ENCODE peak calls at places on chromosomes 2 and 18, in nine cellular contexts. N is hepatic stellate cell, I is T-cell, X is heart left ventricle, V is DMS153, L is NCI-H774, B is tibial artery, U is RPMI8226, W is ovary. D is an unnamed sample.

GRCh38 chr2:135916232-135916631 is 40.0 kb upstream of the MCM6 start:
- DNase-seq in X (no peak), N (no peak), B (no peak), W (no peak), V (no peak), L (peak; percentile 16), U (peak; percentile 35), I (peak; percentile 24), D (peak; percentile 78)

GRCh38 chr2:223725494-223725893 is 111.9 kb downstream of the AP1S3 start:
- DNase-seq in N (peak; percentile 85), V (peak; percentile 79), U (no peak), W (peak; percentile 76), L (peak; percentile 46), B (peak; percentile 90), I (no peak), X (peak; percentile 92), D (no peak)

GRCh38 chr2:227439214-227439613 is 32.7 kb upstream of the AGFG1 start:
- DNase-seq in X (no peak), V (no peak), L (no peak), N (no peak), I (no peak), B (no peak), U (no peak), W (no peak), D (no peak)

GRCh38 chr2:20145497-20146193 is 79.3 kb downstream of the SDC1 start:
- DNase-seq in U (peak; percentile 56), B (no peak), I (no peak), N (no peak), W (no peak), V (no peak), L (no peak), X (no peak), D (no peak)

GRCh38 chr18:68507781-68508180 is 207.1 kb downstream of the TMX3 start:
- DNase-seq in W (no peak), N (no peak), I (no peak), X (no peak), U (no peak), V (no peak), B (no peak), L (no peak), D (no peak)

GRCh38 chr2:203170502-203170901 is 68.3 kb upstream of the CYP20A1 start:
- DNase-seq in V (no peak), X (no peak), N (no peak), L (no peak), I (no peak), U (no peak), B (no peak), W (no peak), D (no peak)

GRCh38 chr2:44441200-44441599 is 79.5 kb downstream of the CAMKMT start:
- DNase-seq in I (no peak), U (no peak), N (no peak), W (no peak), X (no peak), V (no peak), B (no peak), L (no peak), D (no peak)

GRCh38 chr2:159084395-159085370 is 116.2 kb downstream of the TANC1 start:
- DNase-seq in V (no peak), U (no peak), X (no peak), W (peak; percentile 50), I (no peak), B (no peak), N (no peak), L (no peak), D (no peak)

GRCh38 chr18:2851771-2852170 is 5.0 kb downstream of the EMILIN2 start:
- DNase-seq in U (no peak), W (no peak), N (no peak), V (no peak), L (no peak), X (no peak), B (no peak), I (no peak), D (no peak)

GRCh38 chr18:62763101-62763521 is 47.8 kb downstream of the PHLPP1 start:
- DNase-seq in I (no peak), W (no peak), B (no peak), L (no peak), N (no peak), V (no peak), X (no peak), U (peak; percentile 77), D (no peak)

GRCh38 chr2:40210968-40211353 is 240.9 kb downstream of the SLC8A1 start:
- DNase-seq in B (no peak), W (no peak), V (no peak), N (no peak), U (no peak), L (no peak), I (no peak), X (no peak), D (no peak)

GRCh38 chr2:191811807-191812602 is 34.9 kb downstream of the CAVIN2 start:
- DNase-seq in L (peak; percentile 46), V (peak; percentile 64), U (peak; percentile 50), X (peak; percentile 47), W (peak; percentile 63), N (peak; percentile 20), I (peak; percentile 10), B (no peak), D (peak; percentile 76)

GRCh38 chr2:33681333-33681732 is 82.2 kb upstream of the FAM98A start:
- DNase-seq in V (no peak), N (no peak), L (no peak), I (no peak), W (no peak), U (no peak), X (no peak), B (no peak), D (no peak)

GRCh38 chr2:70118798-70119454 is 31.6 kb downstream of the PCBP1 start:
- DNase-seq in X (no peak), B (no peak), I (no peak), U (no peak), V (peak; percentile 15), N (no peak), L (peak; percentile 22), W (peak; percentile 10), D (peak; percentile 40)

GRCh38 chr18:58556333-58557012 is 72.4 kb downstream of the ALPK2 start:
- DNase-seq in X (peak; percentile 92), I (no peak), V (no peak), U (no peak), W (no peak), L (no peak), B (no peak), N (no peak), D (no peak)

GRCh38 chr2:240507060-240507777 is 50.6 kb downstream of the ANKMY1 start:
- DNase-seq in B (no peak), X (no peak), W (no peak), I (no peak), N (no peak), V (no peak), L (no peak), U (no peak), D (no peak)

GRCh38 chr18:34494359-34494696 is 215.8 kb upstream of the DTNA start:
- DNase-seq in N (no peak), X (peak; percentile 37), L (no peak), I (no peak), B (peak; percentile 58), U (no peak), W (no peak), V (no peak), D (no peak)

GRCh38 chr2:43714164-43714563 is 37.9 kb upstream of the C1GALT1C1L start:
- DNase-seq in V (no peak), X (no peak), N (no peak), W (no peak), I (no peak), B (no peak), U (no peak), L (no peak), D (no peak)

GRCh38 chr2:146776589-146776988 is 1068.2 kb upstream of the ACVR2A start:
- DNase-seq in X (no peak), W (no peak), N (no peak), L (no peak), B (no peak), U (no peak), V (no peak), I (no peak), D (no peak)

GRCh38 chr2:238702276-238702675 is 145.6 kb upstream of the TWIST2 start:
- DNase-seq in V (no peak), W (no peak), I (no peak), L (no peak), X (no peak), U (no peak), N (no peak), B (peak; percentile 58), D (no peak)

GRCh38 chr2:47008381-47009280 is 93.0 kb upstream of the MCFD2 start:
- DNase-seq in N (peak; percentile 97), I (no peak), B (peak; percentile 94), U (no peak), L (peak; percentile 13), W (peak; percentile 84), V (peak; percentile 86), X (peak; percentile 77), D (no peak)

GRCh38 chr2:227890495-227891079 is 19.2 kb downstream of the DAW1 start:
- DNase-seq in W (no peak), N (peak; percentile 32), V (peak; percentile 56), L (peak; percentile 41), U (peak; percentile 58), B (no peak), X (no peak), I (no peak), D (peak; percentile 82)

GRCh38 chr2:2613279-2614199 is 282.5 kb upstream of the MYT1L start:
- DNase-seq in U (peak; percentile 97), N (no peak), I (peak; percentile 83), B (peak; percentile 84), L (peak; percentile 95), X (peak; percentile 95), V (peak; percentile 94), W (peak; percentile 89), D (peak; percentile 82)

GRCh38 chr18:41761329-41762028 is 193.6 kb upstream of the PIK3C3 start:
- DNase-seq in I (no peak), L (no peak), V (peak; percentile 8), N (peak; percentile 8), B (no peak), W (no peak), X (no peak), U (no peak), D (no peak)

GRCh38 chr2:39546937-39547336 is 109.9 kb upstream of the MAP4K3 start:
- DNase-seq in W (no peak), N (no peak), L (no peak), B (no peak), V (no peak), U (no peak), I (no peak), X (no peak), D (no peak)

GRCh38 chr2:203934711-203935438 is 1.7 kb upstream of the ICOS start:
- DNase-seq in V (no peak), I (no peak), U (no peak), X (no peak), N (no peak), W (no peak), L (no peak), B (no peak), D (no peak)